ENCODE peak calls at places on chromosomes 7 and 10, in five cellular contexts. M is GM20000, K is mucosa of descending colon, A is H1, V is lower lobe of right lung. C is an unnamed sample.

GRCh38 chr7:138338361-138338760 is 121.7 kb upstream of the TRIM24 start:
- DNase-seq in M (no peak), K (no peak), A (no peak), V (no peak), C (peak)

GRCh38 chr10:96568402-96568801 is 18.4 kb downstream of the TM9SF3 start:
- DNase-seq in M (no peak), K (no peak), A (no peak), V (no peak), C (no peak)

GRCh38 chr7:115679976-115680375 is 350.6 kb downstream of the TFEC start:
- DNase-seq in M (peak), K (no peak), A (no peak), V (no peak), C (no peak)

GRCh38 chr10:69061305-69062161 is 26.4 kb upstream of the SRGN start:
- DNase-seq in M (no peak), K (peak), A (no peak), V (peak), C (peak)

GRCh38 chr10:120873741-120874140 is 22.6 kb downstream of the WDR11 start:
- DNase-seq in M (no peak), K (no peak), A (no peak), V (no peak), C (no peak)

GRCh38 chr10:51125518-51125917 is 51.2 kb downstream of the PRKG1 start:
- DNase-seq in M (no peak), K (no peak), A (no peak), V (no peak), C (no peak)

GRCh38 chr10:97684866-97685394 is 2.1 kb downstream of the AVPI1 start:
- DNase-seq in M (no peak), K (no peak), A (no peak), V (no peak), C (no peak)

GRCh38 chr7:100865372-100865911 is 1.7 kb upstream of the TRIP6 start:
- DNase-seq in M (no peak), K (no peak), A (no peak), V (no peak), C (no peak)

GRCh38 chr10:95963202-95963991 is 55.6 kb downstream of the CC2D2B start:
- DNase-seq in M (peak), K (no peak), A (no peak), V (no peak), C (no peak)

GRCh38 chr10:97016728-97017473 is 168.9 kb downstream of the SLIT1 start:
- DNase-seq in M (peak), K (no peak), A (no peak), V (no peak), C (no peak)

GRCh38 chr7:157795199-157795598 is 458.4 kb downstream of the DNAJB6 start:
- DNase-seq in M (no peak), K (no peak), A (no peak), V (no peak), C (no peak)

GRCh38 chr7:107122483-107122882 is 46.3 kb upstream of the HBP1 start:
- DNase-seq in M (no peak), K (no peak), A (no peak), V (no peak), C (no peak)

GRCh38 chr7:105097619-105098018 is 83.6 kb downstream of the KMT2E start:
- DNase-seq in M (no peak), K (no peak), A (no peak), V (no peak), C (no peak)

GRCh38 chr10:126953886-126954285 is 48.7 kb downstream of the DOCK1 start:
- DNase-seq in M (no peak), K (no peak), A (no peak), V (no peak), C (no peak)

GRCh38 chr7:96952974-96953391 is 52.4 kb upstream of the DLX6 start:
- DNase-seq in M (no peak), K (no peak), A (no peak), V (no peak), C (no peak)

GRCh38 chr7:134400859-134401258 is 58.0 kb downstream of the AKR1B1 start:
- DNase-seq in M (no peak), K (no peak), A (no peak), V (no peak), C (no peak)

DNA sequence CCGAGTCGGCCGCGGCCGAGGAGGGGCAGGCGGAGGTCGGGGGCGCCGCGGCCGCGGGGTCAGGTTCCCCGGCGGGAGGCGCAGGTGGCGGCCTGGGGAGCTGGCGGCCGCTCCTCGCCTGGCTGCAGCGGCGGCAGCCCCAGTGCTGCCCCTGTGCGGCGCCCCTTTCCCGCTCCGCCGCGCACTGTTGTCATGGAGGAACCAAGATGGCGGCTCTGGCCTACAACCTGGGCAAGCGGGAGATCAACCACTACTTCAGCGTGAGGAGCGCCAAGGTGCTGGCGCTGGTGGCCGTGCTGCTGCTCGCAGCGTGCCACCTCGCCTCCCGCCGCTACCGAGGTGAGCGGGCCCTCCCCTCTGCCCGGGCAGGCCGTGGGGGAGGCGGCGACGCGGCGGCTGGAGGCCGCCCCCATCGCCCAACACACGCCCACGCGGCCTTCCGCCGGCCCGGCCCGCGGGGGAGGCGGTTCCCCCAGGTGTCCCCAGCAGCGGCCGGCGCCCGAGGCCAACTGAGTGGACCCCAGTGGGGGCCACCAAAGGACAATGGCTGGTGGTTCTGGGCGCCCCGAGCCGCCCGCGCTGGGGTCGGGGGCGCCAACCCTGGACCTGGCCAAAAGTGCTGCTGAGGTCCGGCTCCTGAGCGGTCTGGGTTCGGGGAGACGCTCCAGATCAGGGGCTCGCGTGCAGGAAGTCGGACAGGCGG is 421 bp downstream of the CASD1 start:
- DNase-seq in M (peak), K (peak), A (peak), V (peak), C (peak)
- TF ChIP-seq CTCF in M (no peak), K (no peak), A (no peak), V (peak), C (peak)

DNA sequence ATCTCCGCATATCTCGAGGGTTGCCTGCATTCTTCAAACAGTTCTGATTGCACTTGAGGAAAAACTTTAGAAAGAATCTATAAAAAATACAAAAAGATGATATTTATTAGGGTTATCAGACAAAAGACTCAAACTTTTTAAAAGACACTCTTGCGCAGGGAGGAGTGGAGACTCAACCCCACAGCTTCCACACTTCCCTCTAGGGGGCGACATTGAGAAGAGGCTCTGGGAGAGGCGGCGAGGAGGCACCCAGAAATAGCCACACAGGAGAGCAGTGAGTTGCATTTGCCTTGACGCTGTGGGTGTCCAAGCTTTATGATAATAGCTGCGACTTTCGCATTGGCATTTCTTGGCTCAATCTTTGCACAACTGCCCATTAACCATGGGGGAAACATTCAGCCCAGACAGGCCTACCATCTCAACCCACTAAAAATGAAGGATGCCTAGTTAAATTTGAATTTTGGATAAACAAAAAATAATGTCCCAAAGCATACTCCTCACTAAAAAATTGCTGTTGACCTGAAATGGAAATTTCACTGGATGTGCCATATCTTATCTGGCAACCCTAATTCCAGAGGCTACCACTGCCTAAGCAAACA is 86.2 kb downstream of the EBF3 start:
- DNase-seq in M (peak), K (no peak), A (no peak), V (no peak), C (no peak)
- TF ChIP-seq CTCF in M (peak), K (no peak), A (peak), V (peak), C (peak)

GRCh38 chr7:56033671-56034432 is 17.4 kb downstream of the PSPH start:
- DNase-seq in M (peak), K (peak), A (peak), V (peak), C (peak)
- TF ChIP-seq CTCF in M (no peak), K (no peak), A (peak), V (peak), C (peak)

GRCh38 chr7:98168904-98169621 is 42.2 kb upstream of the BHLHA15 start:
- DNase-seq in M (no peak), K (no peak), A (no peak), V (no peak), C (no peak)
- TF ChIP-seq CTCF in M (no peak), K (peak), A (no peak), V (no peak), C (no peak)

GRCh38 chr7:4747746-4748145 is 27.7 kb upstream of the AP5Z1 start:
- DNase-seq in M (no peak), K (no peak), A (no peak), V (no peak), C (no peak)

GRCh38 chr7:4748267-4748666 is 27.2 kb upstream of the AP5Z1 start:
- DNase-seq in M (no peak), K (no peak), A (no peak), V (no peak), C (no peak)

GRCh38 chr7:4745971-4746919 is 29.2 kb upstream of the AP5Z1 start:
- DNase-seq in M (no peak), K (peak), A (no peak), V (no peak), C (no peak)

GRCh38 chr7:4745265-4745919 is 30.0 kb upstream of the AP5Z1 start:
- DNase-seq in M (no peak), K (no peak), A (no peak), V (no peak), C (no peak)

GRCh38 chr7:4747013-4747412 is 28.4 kb upstream of the AP5Z1 start:
- DNase-seq in M (no peak), K (no peak), A (no peak), V (no peak), C (no peak)
- TF ChIP-seq CTCF in M (no peak), K (no peak), A (no peak), V (no peak), C (no peak)

C was measured in left ventricle myocardium inferior.